ENCODE peak calls at places on chromosome 9, in seven cellular contexts. J is H1, T is SK-N-SH, R is HCT116, X is K562, Y is GM12878, O is HepG2. S is an unnamed sample.

GRCh38 chr9:88536951-88537742 is 2.2 kb downstream of the NXNL2 start:
- DNase-seq in J (no peak), T (no peak), R (no peak), X (no peak), Y (no peak), O (no peak), S (no peak)

GRCh38 chr9:8889100-8889499 is 1089.5 kb upstream of the DMAC1 start:
- DNase-seq in J (no peak), T (no peak), R (no peak), X (no peak), Y (no peak), O (no peak), S (no peak)

GRCh38 chr9:71850996-71851395 is 60.0 kb downstream of the ABHD17B start:
- DNase-seq in J (no peak), T (no peak), R (no peak), X (no peak), Y (no peak), O (no peak), S (no peak)

GRCh38 chr9:136219276-136219675 is 14.3 kb upstream of the LHX3 start:
- DNase-seq in J (no peak), T (no peak), R (no peak), X (no peak), Y (no peak), O (no peak), S (no peak)

GRCh38 chr9:84338792-84339191 is 1.8 kb downstream of the SLC28A3 start:
- DNase-seq in J (no peak), T (no peak), R (no peak), X (no peak), Y (no peak), O (no peak), S (no peak)

GRCh38 chr9:77063645-77064285 is 44.3 kb downstream of the FOXB2 start:
- DNase-seq in J (no peak), T (no peak), R (peak; percentile 10), X (no peak), Y (no peak), O (no peak), S (no peak)

GRCh38 chr9:123121457-123121856 is 88.0 kb downstream of the GPR21 start:
- DNase-seq in J (no peak), T (no peak), R (no peak), X (no peak), Y (no peak), O (peak; percentile 45), S (no peak)

GRCh38 chr9:93035821-93036351 is 22.6 kb upstream of the SUSD3 start:
- DNase-seq in J (no peak), T (no peak), R (no peak), X (peak; percentile 27), Y (no peak), O (no peak), S (no peak)

GRCh38 chr9:91884153-91884552 is 65.9 kb downstream of the ROR2 start:
- DNase-seq in J (no peak), T (no peak), R (no peak), X (peak; percentile 58), Y (no peak), O (no peak), S (no peak)

GRCh38 chr9:27090231-27090630 is 18.8 kb upstream of the TEK start:
- DNase-seq in J (no peak), T (no peak), R (no peak), X (no peak), Y (no peak), O (no peak), S (no peak)

GRCh38 chr9:8832956-8833355 is 1033.4 kb upstream of the DMAC1 start:
- DNase-seq in J (no peak), T (no peak), R (no peak), X (no peak), Y (no peak), O (no peak), S (no peak)

GRCh38 chr9:3337515-3337914 is 188.3 kb downstream of the RFX3 start:
- DNase-seq in J (no peak), T (peak; percentile 2), R (peak; percentile 22), X (peak; percentile 5), Y (no peak), O (no peak), S (peak; percentile 83)

GRCh38 chr9:112411626-112412027 is 31.7 kb downstream of the HSDL2 start:
- DNase-seq in J (no peak), T (no peak), R (no peak), X (no peak), Y (no peak), O (no peak), S (no peak)

GRCh38 chr9:33177633-33178032 is 10.5 kb upstream of the B4GALT1 start:
- DNase-seq in J (no peak), T (no peak), R (no peak), X (no peak), Y (no peak), O (no peak), S (no peak)

GRCh38 chr9:77092536-77092935 is 73.1 kb downstream of the FOXB2 start:
- DNase-seq in J (no peak), T (no peak), R (no peak), X (peak; percentile 3), Y (no peak), O (no peak), S (no peak)

GRCh38 chr9:81690251-81690851 is 1.0 kb upstream of the TLE1 start:
- DNase-seq in J (no peak), T (no peak), R (no peak), X (no peak), Y (no peak), O (no peak), S (no peak)

GRCh38 chr9:18569941-18570630 is 96.1 kb downstream of the ADAMTSL1 start:
- DNase-seq in J (no peak), T (no peak), R (no peak), X (no peak), Y (no peak), O (no peak), S (no peak)

GRCh38 chr9:116959775-116960174 is 272.7 kb downstream of the TRIM32 start:
- DNase-seq in J (no peak), T (peak; percentile 44), R (no peak), X (no peak), Y (no peak), O (no peak), S (no peak)

GRCh38 chr9:14018061-14018460 is 295.9 kb downstream of the NFIB start:
- DNase-seq in J (no peak), T (no peak), R (no peak), X (no peak), Y (no peak), O (no peak), S (peak; percentile 78)

GRCh38 chr9:6644346-6645152 is 980 bp downstream of the GLDC start:
- DNase-seq in J (no peak), T (no peak), R (no peak), X (no peak), Y (no peak), O (no peak), S (peak; percentile 12)

GRCh38 chr9:112870556-112870955 is 20.1 kb downstream of the SLC46A2 start:
- DNase-seq in J (no peak), T (no peak), R (no peak), X (no peak), Y (no peak), O (no peak), S (no peak)

GRCh38 chr9:96420468-96421219 is 2.5 kb upstream of the ZNF367 start:
- DNase-seq in J (peak; percentile 70), T (no peak), R (peak; percentile 84), X (peak; percentile 73), Y (peak; percentile 61), O (peak; percentile 97), S (peak; percentile 93)

GRCh38 chr9:89853931-89854330 is 249.1 kb downstream of the GADD45G start:
- DNase-seq in J (no peak), T (no peak), R (no peak), X (no peak), Y (no peak), O (no peak), S (no peak)

GRCh38 chr9:125878241-125878640 is 131.1 kb downstream of the PBX3 start:
- DNase-seq in J (peak; percentile 5), T (no peak), R (no peak), X (no peak), Y (no peak), O (no peak), S (no peak)

DNA sequence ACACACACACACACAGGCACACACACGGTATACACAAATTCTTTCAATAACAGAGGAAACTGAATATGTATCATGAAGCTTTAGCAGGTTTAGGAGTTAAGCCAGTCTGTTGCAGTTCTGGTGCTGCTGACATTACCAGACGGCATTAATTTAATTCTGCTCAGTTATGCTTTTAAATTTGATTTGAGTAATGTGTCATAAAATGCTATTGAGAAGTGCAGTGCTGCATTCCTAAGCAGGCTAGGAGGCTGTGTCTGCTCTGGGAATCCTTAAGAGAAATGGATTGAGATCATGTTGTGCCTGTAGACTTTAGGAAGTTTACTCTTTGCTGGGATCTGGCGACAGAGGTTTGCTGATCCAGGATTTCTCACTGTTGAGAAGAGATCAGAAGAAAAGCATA is 733.8 kb downstream of the BRINP1 start:
- DNase-seq in J (no peak), T (peak; percentile 8), R (no peak), X (no peak), Y (no peak), O (no peak), S (no peak)
- H2AFZ ChIP-seq in J (no peak overlapping the region), T (no peak overlapping the region), R (no peak overlapping the region), X (no peak overlapping the region), Y (no peak overlapping the region), O (no peak overlapping the region), S (no peak overlapping the region)

GRCh38 chr9:128625391-128626145 is 31.1 kb downstream of the DYNC2I2 start:
- DNase-seq in J (no peak), T (peak; percentile 19), R (no peak), X (no peak), Y (no peak), O (no peak), S (no peak)
- TF ChIP-seq MAX in J (no peak), T (no peak), R (no peak), X (no peak), Y (no peak), O (no peak), S (no peak)

DNA sequence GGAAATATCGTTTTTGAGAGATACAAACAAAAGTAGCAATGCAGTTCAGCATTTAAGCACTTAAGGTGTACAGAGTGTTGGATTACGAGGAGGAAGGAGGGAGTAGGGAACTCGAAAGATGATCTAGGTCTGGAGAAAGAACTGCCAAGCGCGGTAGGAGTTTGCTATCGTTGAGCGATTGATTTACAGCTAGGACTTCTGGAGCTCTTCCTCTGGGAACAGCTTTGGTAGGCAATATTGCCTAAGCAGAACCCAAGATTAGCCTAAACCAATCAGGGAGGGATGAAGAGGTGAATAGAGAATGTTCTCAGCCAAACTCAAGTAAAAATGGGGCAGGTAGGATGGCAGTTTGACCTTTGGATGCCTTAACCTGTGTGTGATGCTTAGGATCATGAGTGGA is 975 bp downstream of the CLTA start:
- DNase-seq in J (no peak), T (no peak), R (no peak), X (no peak), Y (no peak), O (no peak), S (peak; percentile 24)
- H3K9ac ChIP-seq in J (peak overlapping the region; percentile 87), T (peak overlapping the region; percentile 95), R (peak overlapping the region; percentile 89), X (peak overlapping the region; percentile 96), Y (peak overlapping the region; percentile 96), O (peak overlapping the region; percentile 90), S (peak overlapping the region; percentile 96)

DNA sequence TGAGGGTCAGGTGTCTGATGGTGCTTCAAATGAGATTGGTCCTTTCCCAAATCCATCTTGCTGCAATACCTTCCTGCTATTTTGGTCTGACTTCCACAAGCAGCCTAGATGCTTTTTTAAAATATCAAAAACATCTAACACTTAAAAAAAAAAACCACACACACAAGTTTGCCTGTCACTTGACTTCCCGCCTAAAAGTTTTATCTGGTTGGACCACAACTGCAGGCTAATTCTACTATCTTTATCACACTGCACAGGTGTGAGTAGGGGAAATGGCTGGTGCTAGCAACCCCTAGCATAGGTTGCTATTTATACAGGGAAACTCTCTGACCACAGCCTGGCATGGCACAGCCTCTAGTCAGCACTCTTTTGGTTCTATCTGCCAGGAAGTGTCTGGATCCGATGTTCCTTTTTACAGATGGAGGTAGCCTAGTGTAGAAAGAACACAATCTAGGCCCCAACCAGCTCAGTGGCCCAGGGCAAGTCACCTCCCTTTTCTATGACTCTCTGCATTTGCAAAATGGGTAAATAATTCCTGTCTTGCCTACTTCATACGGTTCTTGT is at the start of gene HEMGN:
- DNase-seq in J (no peak), T (no peak), R (no peak), X (peak; percentile 95), Y (peak; percentile 28), O (no peak), S (no peak)
- H2AFZ ChIP-seq in J (no peak within 1 kb of the TSS), T (no peak within 1 kb of the TSS), R (no peak within 1 kb of the TSS), X (peak within 1 kb of the TSS; percentile 53), Y (peak within 1 kb of the TSS; percentile 89), O (no peak within 1 kb of the TSS), S (no peak within 1 kb of the TSS)